ENCODE peak calls at places on chromosomes 2 and 18, in nine cellular contexts. H is cardiac muscle cell; G is NCI-H1694 treated with DMSO at 0.1 percent for 48 hours; F is GM12878; K is Peyer's patch; D is activated naive CD8-positive, alpha-beta T cell treated with anti-CD3 and anti-CD28 coated beads for 36 hours; N is RPMI7951; T is astrocyte of the spinal cord; O is Calu3. A is an unnamed sample.
A peak's percentile ranks its signal among the peaks of the same experiment; 100 is the strongest.

GRCh38 chr2:29398384-29399237 is 283.4 kb downstream of the CLIP4 start:
- DNase-seq in F (no peak), G (no peak), N (no peak), O (no peak), T (no peak), D (no peak), K (no peak), H (peak; percentile 13), A (no peak)

GRCh38 chr18:74976331-74976909 is 232.5 kb downstream of the PTGR3 start:
- DNase-seq in D (no peak), O (no peak), K (no peak), T (no peak), G (no peak), H (no peak), F (no peak), N (no peak), A (no peak)

GRCh38 chr2:140814141-140814540 is 1316.7 kb downstream of the LRP1B start:
- DNase-seq in K (no peak), H (no peak), T (no peak), F (no peak), G (no peak), O (no peak), D (no peak), N (no peak), A (no peak)

GRCh38 chr2:85905891-85906290 is 17.1 kb upstream of the ST3GAL5 start:
- DNase-seq in N (no peak), O (no peak), F (no peak), H (no peak), D (no peak), G (no peak), K (no peak), T (no peak), A (no peak)

GRCh38 chr2:9952856-9953503 is 1.5 kb downstream of the GRHL1 start:
- DNase-seq in T (no peak), O (no peak), H (no peak), G (no peak), D (no peak), F (no peak), K (no peak), N (no peak), A (no peak)

GRCh38 chr2:175183674-175184073 is 2.2 kb upstream of the ATP5MC3 start:
- DNase-seq in F (no peak), N (no peak), K (no peak), H (no peak), D (no peak), T (no peak), O (no peak), G (no peak), A (no peak)

GRCh38 chr2:72919414-72920316 is 2.3 kb downstream of the EMX1 start:
- DNase-seq in G (no peak), T (no peak), H (no peak), K (no peak), F (no peak), N (no peak), D (no peak), O (no peak), A (no peak)

GRCh38 chr18:3207565-3207964 is 12.2 kb downstream of the MYOM1 start:
- DNase-seq in K (peak; percentile 60), F (no peak), T (no peak), O (peak; percentile 49), H (no peak), N (no peak), D (no peak), G (no peak), A (peak; percentile 55)

GRCh38 chr2:57516740-57517340 is 529.8 kb upstream of the VRK2 start:
- DNase-seq in D (no peak), F (peak; percentile 7), N (peak; percentile 47), H (peak; percentile 62), T (peak; percentile 52), G (peak; percentile 91), K (no peak), O (no peak), A (peak; percentile 51)

GRCh38 chr2:232239956-232240681 is 138.4 kb upstream of the ALPP start:
- DNase-seq in H (no peak), O (no peak), N (no peak), D (peak; percentile 18), K (no peak), T (no peak), G (no peak), F (no peak), A (peak; percentile 61)

GRCh38 chr18:55289048-55289447 is 298.9 kb downstream of the TCF4 start:
- DNase-seq in K (no peak), O (no peak), H (no peak), D (no peak), T (no peak), F (no peak), G (no peak), N (no peak), A (no peak)

GRCh38 chr2:120594856-120595685 is 140.6 kb upstream of the GLI2 start:
- DNase-seq in D (no peak), H (no peak), T (no peak), O (peak; percentile 17), K (peak; percentile 63), F (no peak), N (no peak), G (peak; percentile 7), A (peak; percentile 66)

GRCh38 chr2:239165206-239165831 is 235.5 kb downstream of the HDAC4 start:
- DNase-seq in D (no peak), T (no peak), K (peak; percentile 22), G (no peak), F (no peak), H (no peak), N (no peak), O (no peak), A (no peak)

GRCh38 chr2:222398446-222398885 is 25.9 kb upstream of the SGPP2 start:
- DNase-seq in N (peak; percentile 6), F (no peak), D (no peak), G (peak; percentile 16), O (no peak), T (no peak), K (no peak), H (peak; percentile 9), A (no peak)

GRCh38 chr18:80108122-80108536 is 933 bp upstream of the ADNP2 start:
- DNase-seq in T (no peak), N (no peak), K (no peak), H (no peak), O (no peak), D (no peak), G (no peak), F (no peak), A (no peak)

GRCh38 chr18:5466256-5466655 is 77.5 kb downstream of the EPB41L3 start:
- DNase-seq in H (no peak), F (no peak), G (no peak), T (no peak), N (peak; percentile 21), O (no peak), K (no peak), D (no peak), A (no peak)

GRCh38 chr18:49845629-49846252 is 32.4 kb upstream of the ACAA2 start:
- DNase-seq in G (no peak), N (peak; percentile 16), H (no peak), F (no peak), T (no peak), D (no peak), K (no peak), O (no peak), A (no peak)

GRCh38 chr2:217220228-217221013 is 360.6 kb upstream of the TNP1 start:
- DNase-seq in N (no peak), F (no peak), D (no peak), T (peak; percentile 56), G (no peak), K (no peak), H (peak; percentile 66), O (no peak), A (no peak)

GRCh38 chr2:163878718-163879117 is 142.9 kb upstream of the FIGN start:
- DNase-seq in H (peak; percentile 51), N (peak; percentile 13), D (no peak), K (no peak), T (peak; percentile 15), O (peak; percentile 28), G (no peak), F (no peak), A (peak; percentile 1)

GRCh38 chr2:44551497-44551896 is 189.8 kb downstream of the CAMKMT start:
- DNase-seq in O (no peak), H (no peak), K (no peak), T (no peak), F (no peak), D (no peak), G (no peak), N (no peak), A (no peak)

GRCh38 chr18:45548614-45549013 is 66.7 kb upstream of the SLC14A2 start:
- DNase-seq in K (no peak), G (no peak), O (no peak), N (no peak), D (no peak), F (no peak), T (no peak), H (no peak), A (no peak)

A was measured in PC-9.